ENCODE peak calls at places on chromosomes 12 and 14, in nine cellular contexts. I, L, M, C, X, O, P, J and B are unnamed samples.

GRCh38 chr14:41558527-41558926 is 48.1 kb upstream of the LRFN5 start:
- DNase-seq in I (no peak), L (no peak), M (no peak), C (no peak), X (no peak), O (no peak), P (no peak), J (no peak), B (no peak)

GRCh38 chr14:34930591-34931069 is 52.2 kb upstream of the SRP54 start:
- DNase-seq in I (no peak), L (no peak), M (peak), C (no peak), X (peak), O (no peak), P (no peak), J (peak), B (no peak)

GRCh38 chr12:20520572-20520971 is 152.2 kb downstream of the PDE3A start:
- DNase-seq in I (no peak), L (no peak), M (no peak), C (no peak), X (no peak), O (no peak), P (no peak), J (no peak), B (no peak)

GRCh38 chr12:26692417-26692816 is 140.6 kb downstream of the ITPR2 start:
- DNase-seq in I (no peak), L (no peak), M (no peak), C (no peak), X (no peak), O (no peak), P (no peak), J (no peak), B (no peak)

GRCh38 chr12:64678248-64678647 is 68.0 kb downstream of the RASSF3 start:
- DNase-seq in I (no peak), L (no peak), M (no peak), C (no peak), X (no peak), O (no peak), P (no peak), J (no peak), B (no peak)

GRCh38 chr12:66756631-66757030 is 77.8 kb upstream of the GRIP1 start:
- DNase-seq in I (no peak), L (no peak), M (no peak), C (no peak), X (no peak), O (no peak), P (no peak), J (no peak), B (no peak)

GRCh38 chr12:28051516-28052456 is 79.3 kb upstream of the PTHLH start:
- DNase-seq in I (no peak), L (no peak), M (no peak), C (no peak), X (no peak), O (no peak), P (no peak), J (no peak), B (no peak)

GRCh38 chr12:96313606-96314005 is 86.6 kb downstream of the CDK17 start:
- DNase-seq in I (no peak), L (no peak), M (no peak), C (no peak), X (no peak), O (no peak), P (no peak), J (no peak), B (no peak)

GRCh38 chr12:77152623-77153193 is 87.3 kb upstream of the E2F7 start:
- DNase-seq in I (peak), L (no peak), M (no peak), C (no peak), X (no peak), O (peak), P (peak), J (no peak), B (peak)

GRCh38 chr12:109995366-109995702 is 834 bp downstream of the GIT2 start:
- DNase-seq in I (no peak), L (no peak), M (no peak), C (no peak), X (no peak), O (no peak), P (no peak), J (no peak), B (no peak)

GRCh38 chr14:54529811-54530210 is 20.1 kb downstream of the CGRRF1 start:
- DNase-seq in I (no peak), L (peak), M (no peak), C (no peak), X (no peak), O (no peak), P (no peak), J (no peak), B (no peak)

GRCh38 chr14:89378119-89378518 is 38.9 kb downstream of the FOXN3 start:
- DNase-seq in I (no peak), L (no peak), M (no peak), C (peak), X (no peak), O (no peak), P (no peak), J (peak), B (no peak)

GRCh38 chr14:75068294-75069020 is 984 bp upstream of the ZC2HC1C start:
- DNase-seq in I (no peak), L (no peak), M (no peak), C (no peak), X (no peak), O (no peak), P (no peak), J (no peak), B (no peak)

GRCh38 chr12:111404362-111405148 is 1.2 kb upstream of the SH2B3 start:
- DNase-seq in I (no peak), L (peak), M (peak), C (peak), X (peak), O (no peak), P (no peak), J (peak), B (no peak)

GRCh38 chr14:42322486-42323284 is 716.0 kb downstream of the LRFN5 start:
- DNase-seq in I (no peak), L (no peak), M (no peak), C (no peak), X (no peak), O (no peak), P (no peak), J (no peak), B (no peak)

GRCh38 chr12:57242691-57243454 is 8.1 kb downstream of the STAC3 start:
- DNase-seq in I (peak), L (peak), M (peak), C (peak), X (peak), O (no peak), P (no peak), J (peak), B (peak)

GRCh38 chr14:96091149-96091693 is 52.1 kb downstream of the C14orf132 start:
- DNase-seq in I (no peak), L (no peak), M (no peak), C (no peak), X (no peak), O (no peak), P (no peak), J (no peak), B (no peak)

GRCh38 chr12:52561880-52562449 is 9.0 kb upstream of the KRT71 start:
- DNase-seq in I (no peak), L (no peak), M (no peak), C (no peak), X (no peak), O (peak), P (no peak), J (no peak), B (no peak)

GRCh38 chr14:31229638-31230229 is 22.1 kb upstream of the HECTD1 start:
- DNase-seq in I (peak), L (peak), M (no peak), C (peak), X (no peak), O (no peak), P (peak), J (no peak), B (peak)

GRCh38 chr12:10537721-10538120 is 32.0 kb downstream of the EIF2S3B start:
- DNase-seq in I (no peak), L (no peak), M (no peak), C (no peak), X (no peak), O (no peak), P (no peak), J (no peak), B (no peak)

GRCh38 chr12:32334384-32334783 is 65.0 kb upstream of the FGD4 start:
- DNase-seq in I (no peak), L (no peak), M (no peak), C (no peak), X (no peak), O (no peak), P (no peak), J (no peak), B (no peak)

GRCh38 chr12:75508159-75508558 is 3.2 kb downstream of the KRR1 start:
- DNase-seq in I (no peak), L (no peak), M (no peak), C (no peak), X (no peak), O (no peak), P (no peak), J (no peak), B (no peak)

GRCh38 chr12:89227774-89228173 is 124.5 kb downstream of the DUSP6 start:
- DNase-seq in I (no peak), L (no peak), M (no peak), C (no peak), X (no peak), O (no peak), P (no peak), J (no peak), B (no peak)

GRCh38 chr14:31346097-31346496 is 74.3 kb downstream of the HEATR5A start:
- DNase-seq in I (no peak), L (no peak), M (no peak), C (no peak), X (no peak), O (no peak), P (no peak), J (no peak), B (no peak)

GRCh38 chr12:50618864-50619609 is 114.3 kb downstream of the DIP2B start:
- DNase-seq in I (no peak), L (peak), M (no peak), C (no peak), X (no peak), O (no peak), P (peak), J (no peak), B (peak)

GRCh38 chr12:111368684-111369495 is at the start of gene PHETA1:
- DNase-seq in I (peak), L (peak), M (peak), C (peak), X (peak), O (peak), P (peak), J (peak), B (peak)

GRCh38 chr12:121916719-121917118 is 1.7 kb upstream of the CFAP251 start:
- DNase-seq in I (no peak), L (no peak), M (no peak), C (no peak), X (no peak), O (no peak), P (no peak), J (no peak), B (peak)

GRCh38 chr14:104349950-104350349 is 211.6 kb downstream of the KIF26A start:
- DNase-seq in I (no peak), L (no peak), M (no peak), C (no peak), X (peak), O (no peak), P (no peak), J (no peak), B (no peak)

GRCh38 chr14:68297871-68298468 is 478.4 kb downstream of the RAD51B start:
- DNase-seq in I (no peak), L (no peak), M (no peak), C (no peak), X (no peak), O (peak), P (no peak), J (no peak), B (no peak)

GRCh38 chr12:122753213-122753571 is 568 bp downstream of the DENR start:
- DNase-seq in I (no peak), L (no peak), M (no peak), C (no peak), X (no peak), O (no peak), P (no peak), J (no peak), B (no peak)

GRCh38 chr12:50070314-50071060 is 13.1 kb downstream of the ASIC1 start:
- DNase-seq in I (peak), L (peak), M (peak), C (peak), X (peak), O (no peak), P (peak), J (peak), B (peak)

GRCh38 chr12:5648692-5649338 is 216.9 kb downstream of the NTF3 start:
- DNase-seq in I (peak), L (peak), M (no peak), C (no peak), X (no peak), O (peak), P (peak), J (no peak), B (peak)

GRCh38 chr14:97113339-97113738 is 316.2 kb downstream of the VRK1 start:
- DNase-seq in I (no peak), L (no peak), M (no peak), C (no peak), X (no peak), O (no peak), P (no peak), J (no peak), B (no peak)

GRCh38 chr14:102462391-102462790 is 47.2 kb downstream of the ANKRD9 start:
- DNase-seq in I (no peak), L (no peak), M (no peak), C (no peak), X (no peak), O (no peak), P (no peak), J (no peak), B (no peak)

GRCh38 chr12:25781223-25781622 is 177.3 kb upstream of the RASSF8 start:
- DNase-seq in I (no peak), L (no peak), M (no peak), C (no peak), X (no peak), O (no peak), P (no peak), J (no peak), B (no peak)

GRCh38 chr14:103597623-103598372 is 31.2 kb upstream of the KLC1 start:
- DNase-seq in I (no peak), L (no peak), M (no peak), C (peak), X (no peak), O (no peak), P (peak), J (no peak), B (no peak)

GRCh38 chr14:24307575-24308341 is at the start of gene CIDEB:
- DNase-seq in I (peak), L (peak), M (peak), C (peak), X (peak), O (no peak), P (peak), J (peak), B (peak)